ENCODE peak calls at places on chromosomes 13 and 19, in four cellular contexts. S is right atrium auricular region, W is foreskin keratinocyte, Q is heart right ventricle. P is an unnamed sample.

GRCh38 chr13:87058786-87059329 is 612.3 kb upstream of the SLITRK5 start:
- DNase-seq in S (no peak), Q (no peak), W (no peak), P (no peak)

GRCh38 chr13:51995677-51996551 is 15.3 kb downstream of the ATP7B start:
- DNase-seq in Q (peak; percentile 29), S (no peak), W (no peak), P (no peak)

GRCh38 chr13:91632071-91632470 is 233.7 kb downstream of the GPC5 start:
- DNase-seq in W (peak; percentile 19), S (no peak), Q (no peak), P (no peak)

GRCh38 chr19:10230155-10230903 is 802 bp downstream of the S1PR2 start:
- DNase-seq in W (no peak), Q (peak; percentile 56), S (no peak), P (no peak)

GRCh38 chr19:49758292-49758691 is 4.8 kb downstream of the TSKS start:
- DNase-seq in W (no peak), Q (no peak), S (no peak), P (no peak)

GRCh38 chr13:94416454-94417080 is 62.9 kb downstream of the DCT start:
- DNase-seq in Q (no peak), W (no peak), S (no peak), P (no peak)

GRCh38 chr13:106917024-106917491 is 349.1 kb upstream of the ARGLU1 start:
- DNase-seq in W (no peak), Q (peak; percentile 51), S (no peak), P (no peak)

GRCh38 chr13:77521595-77522367 is 13.7 kb upstream of the SCEL start:
- DNase-seq in W (peak; percentile 80), S (no peak), Q (no peak), P (no peak)

GRCh38 chr13:96053003-96053703 is at the start of gene UGGT2:
- DNase-seq in W (peak; percentile 64), S (peak; percentile 96), Q (peak; percentile 97), P (peak; percentile 70)

GRCh38 chr19:17376935-17377600 is at the start of gene PLVAP:
- DNase-seq in Q (peak; percentile 47), S (peak; percentile 75), W (no peak), P (peak; percentile 26)

GRCh38 chr19:43656436-43656835 is 13.5 kb downstream of the PLAUR start:
- DNase-seq in S (no peak), Q (no peak), W (no peak), P (no peak)

GRCh38 chr19:43652546-43652874 is 12.9 kb upstream of the CADM4 start:
- DNase-seq in S (no peak), W (no peak), Q (no peak), P (no peak)

GRCh38 chr19:43648633-43649032 is 9.0 kb upstream of the CADM4 start:
- DNase-seq in S (no peak), W (no peak), Q (no peak), P (no peak)

GRCh38 chr19:43649514-43649913 is 9.9 kb upstream of the CADM4 start:
- DNase-seq in S (no peak), Q (no peak), W (no peak), P (no peak)

DNA sequence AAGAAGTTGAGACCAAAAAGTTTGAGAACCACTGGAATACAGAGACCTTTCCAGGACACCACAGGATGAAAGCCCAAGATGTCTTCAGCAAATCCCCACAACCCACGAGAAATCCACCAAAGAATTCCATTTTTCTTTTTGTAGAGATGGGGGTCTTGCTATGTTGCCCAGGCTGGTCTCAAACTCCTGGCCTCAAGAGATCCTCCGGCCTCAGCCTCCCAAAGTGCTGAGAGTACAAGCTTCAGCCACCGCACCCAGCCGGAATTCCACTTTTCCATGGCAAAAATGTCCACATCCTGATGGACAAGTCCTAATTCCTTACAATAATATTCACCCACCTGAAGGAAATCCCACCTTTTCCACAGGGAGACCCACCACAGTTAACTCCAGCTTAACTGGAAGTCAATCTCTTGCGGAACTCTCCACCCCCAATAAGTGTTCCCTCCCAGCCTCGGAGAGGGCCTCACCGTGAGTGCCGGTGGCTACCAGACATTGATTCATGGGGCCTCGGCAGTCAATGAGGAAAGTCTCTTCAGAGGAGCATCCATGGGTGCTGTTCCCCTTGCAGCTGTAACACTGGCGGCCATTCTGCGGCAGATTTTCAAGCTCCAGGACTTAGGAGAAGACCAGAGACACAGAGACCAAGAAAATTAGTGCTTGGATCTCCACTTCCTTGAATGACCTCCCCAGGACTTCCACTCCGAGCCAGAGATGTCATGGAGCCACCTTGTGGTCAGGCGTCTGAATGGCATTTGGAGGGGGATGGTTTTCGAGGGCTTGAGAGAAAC is 12.3 kb upstream of the CADM4 start:
- DNase-seq in W (no peak), S (no peak), Q (peak; percentile 35), P (no peak)
- TF ChIP-seq CTCF in W (peak; percentile 71), S (peak; percentile 56), Q (peak; percentile 82), P (no peak)

DNA sequence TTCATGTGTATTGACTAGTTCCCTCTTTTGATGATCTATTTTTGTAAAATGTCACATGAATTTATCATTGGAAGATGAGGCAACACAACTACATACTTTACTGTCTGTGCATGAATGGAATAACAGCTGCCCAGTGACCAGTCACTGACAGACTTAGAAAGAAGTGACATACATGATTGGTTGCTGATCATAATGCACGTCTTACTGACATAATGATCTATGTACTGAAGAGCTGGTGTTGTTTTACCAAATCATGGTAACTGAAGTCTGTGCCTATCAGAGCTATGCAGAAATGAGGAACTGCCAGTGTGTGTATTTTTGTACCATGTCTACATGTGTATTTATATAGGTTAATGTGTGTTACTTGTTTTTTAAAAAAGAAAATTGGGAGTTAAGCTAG is 26.5 kb downstream of the GPR18 start:
- DNase-seq in S (no peak), W (no peak), Q (no peak), P (no peak)
- TF ChIP-seq CTCF in S (no peak), W (no peak), Q (no peak), P (no peak)

DNA sequence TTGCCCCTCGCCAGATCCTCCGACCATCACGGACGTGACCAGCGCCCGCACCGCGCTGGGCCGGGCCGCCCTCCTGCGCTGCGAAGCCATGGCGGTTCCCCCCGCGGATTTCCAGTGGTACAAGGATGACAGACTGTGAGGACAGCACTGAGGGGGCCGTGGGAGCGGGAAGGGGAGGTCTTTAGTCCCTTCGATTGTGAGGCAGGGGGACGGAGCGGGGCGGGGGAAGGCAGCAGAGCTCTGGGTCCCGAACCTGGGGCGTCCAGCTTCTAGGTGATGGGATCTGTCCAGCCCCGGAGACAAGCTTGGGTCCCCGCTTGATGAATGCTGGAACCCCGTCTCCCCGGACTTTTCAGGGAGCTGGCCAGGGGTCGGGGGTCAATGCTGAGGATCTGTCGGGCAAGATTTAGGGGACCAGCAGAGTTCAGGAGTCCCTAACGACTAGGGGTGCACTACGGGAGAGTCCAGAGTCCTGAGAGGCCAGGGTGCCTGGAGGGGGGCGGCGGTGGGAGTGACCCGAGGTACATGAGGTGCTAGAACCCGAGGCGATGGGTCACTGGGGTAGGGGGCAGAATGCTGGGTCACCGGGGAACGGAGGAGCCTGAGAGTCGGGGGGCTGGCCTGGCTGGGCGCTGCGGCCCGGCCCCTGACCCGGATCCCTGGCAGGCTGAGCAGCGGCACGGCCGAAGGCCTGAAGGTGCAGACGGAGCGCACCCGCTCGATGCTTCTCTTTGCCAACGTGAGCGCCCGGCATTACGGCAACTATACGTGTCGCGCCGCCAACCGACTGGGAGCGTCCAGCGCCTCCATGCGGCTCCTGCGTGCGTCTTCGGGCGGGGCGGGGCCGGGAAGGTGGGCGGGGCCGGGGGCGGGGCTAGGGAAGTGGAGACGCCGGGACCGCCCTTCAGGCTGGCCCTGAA is 14.6 kb downstream of the VSIG10L start:
- DNase-seq in W (no peak), Q (peak; percentile 40), S (no peak), P (no peak)
- TF ChIP-seq CTCF in W (peak; percentile 41), Q (peak; percentile 32), S (no peak), P (no peak)

GRCh38 chr13:63184693-63185092 is 1769.0 kb upstream of the PCDH20 start:
- DNase-seq in W (peak; percentile 34), Q (no peak), S (no peak), P (no peak)
- TF ChIP-seq CTCF in W (no peak), Q (no peak), S (no peak), P (no peak)

GRCh38 chr19:1133471-1133929 is 29.7 kb downstream of the GPX4 start:
- DNase-seq in W (no peak), S (no peak), Q (no peak), P (no peak)

GRCh38 chr19:1129535-1129934 is 25.7 kb downstream of the GPX4 start:
- DNase-seq in Q (no peak), W (no peak), S (no peak), P (no peak)

GRCh38 chr19:1132625-1133383 is 29.0 kb downstream of the GPX4 start:
- DNase-seq in W (no peak), S (no peak), Q (no peak), P (no peak)

GRCh38 chr19:1130801-1131717 is 27.3 kb downstream of the GPX4 start:
- DNase-seq in Q (no peak), W (no peak), S (no peak), P (no peak)

DNA sequence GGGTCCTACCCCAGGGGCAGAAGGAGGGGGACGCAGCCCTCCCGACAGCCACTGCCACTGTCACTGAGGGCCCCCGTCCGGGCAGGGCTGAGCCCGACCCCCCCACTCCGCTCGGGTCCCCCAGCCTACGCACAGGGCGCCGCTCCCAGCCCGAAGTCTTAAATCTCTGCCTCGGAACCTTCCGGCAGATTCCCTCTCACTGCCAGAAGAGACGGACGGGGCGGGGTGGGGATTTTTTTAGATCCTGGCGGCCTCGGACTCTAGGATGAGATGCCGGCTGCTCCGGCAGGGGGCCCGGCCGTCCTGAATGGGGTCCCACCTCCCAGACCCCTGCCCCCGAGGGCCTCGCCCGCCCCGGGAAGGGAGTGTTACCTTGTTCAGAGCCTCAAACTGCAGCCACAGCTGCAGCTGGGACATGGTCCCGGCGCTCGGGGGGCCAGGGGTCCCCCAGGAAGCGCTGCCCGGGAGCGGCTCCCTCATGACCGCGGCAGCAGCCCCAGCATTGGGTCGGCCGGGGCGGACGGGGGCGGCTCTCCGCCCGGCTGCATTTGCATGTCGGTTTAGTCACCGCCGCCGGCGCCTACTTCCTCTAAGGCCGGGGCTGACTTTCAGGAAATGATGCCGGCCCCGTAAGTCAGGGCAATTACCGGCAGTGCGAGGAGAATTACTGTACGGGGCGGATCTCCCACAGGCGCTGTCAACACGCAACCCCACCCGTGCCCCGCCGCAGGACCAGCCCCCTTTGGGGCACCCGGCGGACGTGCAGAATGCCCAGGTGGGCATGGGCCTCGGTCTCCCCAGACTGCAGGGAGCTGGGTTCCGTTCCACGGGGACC is 28.1 kb downstream of the GPX4 start:
- DNase-seq in Q (peak; percentile 83), W (peak; percentile 46), S (peak; percentile 96), P (peak; percentile 85)
- TF ChIP-seq CTCF in Q (peak; percentile 44), W (peak; percentile 18), S (no peak), P (no peak)

DNA sequence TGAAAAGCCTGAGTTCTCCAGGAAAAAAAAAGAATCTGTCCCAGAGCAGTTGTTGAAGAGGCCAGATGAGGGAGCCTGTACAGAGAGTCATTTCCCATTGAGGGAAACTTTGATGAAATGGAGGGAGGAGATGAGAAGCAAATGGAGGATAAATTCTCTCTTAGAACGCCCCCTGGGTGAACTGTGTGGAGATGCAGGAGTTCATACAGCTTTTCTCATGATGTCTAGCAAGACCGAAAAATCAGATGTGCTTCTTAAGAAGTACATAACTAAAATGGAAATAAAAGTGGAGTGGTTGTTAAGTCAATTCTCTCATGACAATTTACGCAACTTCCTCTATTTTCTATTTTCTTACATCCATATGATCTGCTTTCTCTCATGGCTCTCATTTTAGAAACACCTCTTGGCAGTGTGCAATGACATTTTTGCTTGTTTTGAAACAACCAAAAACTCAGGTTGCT is 1263.1 kb downstream of the PCDH9 start:
- DNase-seq in Q (no peak), S (no peak), W (peak; percentile 20), P (no peak)
- TF ChIP-seq CTCF in Q (peak; percentile 19), S (no peak), W (peak; percentile 66), P (no peak)